ENCODE peak calls at places on chromosomes 6 and 20, in six cellular contexts. I is esophagus squamous epithelium, U is H1, O is ovary, K is tibial nerve, A is HCT116. G is an unnamed sample. For H3K27me3, the result is how much of the 10 kb centered on the place peaks cover.

GRCh38 chr6:133707456-133707855 is 181.5 kb upstream of the TCF21 start:
- DNase-seq in I (no peak), U (no peak), O (no peak), K (no peak), A (no peak), G (no peak)

GRCh38 chr6:166997768-166998255 is 1.4 kb upstream of the CEP43 start:
- DNase-seq in I (peak), U (no peak), O (peak), K (no peak), A (peak), G (peak)

GRCh38 chr6:170045563-170045960 is 245.3 kb downstream of the DLL1 start:
- DNase-seq in I (no peak), U (no peak), O (no peak), K (no peak), A (no peak), G (no peak)

GRCh38 chr20:57395111-57395959 is 4.1 kb downstream of the RBM38 start:
- DNase-seq in I (no peak), U (no peak), O (peak), K (no peak), A (no peak), G (peak)

GRCh38 chr6:46704562-46704961 is 16.9 kb downstream of the TDRD6 start:
- DNase-seq in I (no peak), U (no peak), O (no peak), K (no peak), A (peak), G (no peak)

GRCh38 chr6:108454356-108454755 is 106.4 kb upstream of the FOXO3 start:
- DNase-seq in I (no peak), U (no peak), O (no peak), K (no peak), A (no peak), G (no peak)

GRCh38 chr20:41218466-41218865 is 81.1 kb downstream of the PLCG1 start:
- DNase-seq in I (no peak), U (no peak), O (no peak), K (no peak), A (no peak), G (no peak)

GRCh38 chr6:163554663-163555062 is 140.1 kb downstream of the QKI start:
- DNase-seq in I (no peak), U (no peak), O (no peak), K (peak), A (no peak), G (no peak)

GRCh38 chr20:10621159-10621558 is 52.6 kb downstream of the JAG1 start:
- DNase-seq in I (no peak), U (no peak), O (no peak), K (no peak), A (no peak), G (no peak)

GRCh38 chr6:31075528-31075927 is 36.8 kb downstream of the C6orf15 start:
- DNase-seq in I (no peak), U (no peak), O (no peak), K (no peak), A (no peak), G (no peak)

GRCh38 chr6:53112404-53112803 is 36.2 kb downstream of the GCM1 start:
- DNase-seq in I (no peak), U (no peak), O (no peak), K (no peak), A (no peak), G (no peak)

GRCh38 chr6:167696261-167696660 is 130.4 kb upstream of the AFDN start:
- DNase-seq in I (no peak), U (no peak), O (no peak), K (no peak), A (no peak), G (no peak)

GRCh38 chr20:12306107-12306506 is 388.4 kb downstream of the BTBD3 start:
- DNase-seq in I (no peak), U (no peak), O (no peak), K (no peak), A (no peak), G (no peak)

GRCh38 chr20:57048027-57048869 is 218.2 kb downstream of the BMP7 start:
- DNase-seq in I (no peak), U (no peak), O (no peak), K (no peak), A (no peak), G (no peak)

GRCh38 chr6:51514396-51515051 is 572.9 kb downstream of the PKHD1 start:
- DNase-seq in I (no peak), U (no peak), O (no peak), K (no peak), A (no peak), G (no peak)

GRCh38 chr20:35602851-35603495 is 12.7 kb upstream of the SPAG4 start:
- DNase-seq in I (no peak), U (no peak), O (no peak), K (no peak), A (no peak), G (no peak)

GRCh38 chr6:90450268-90450953 is 136.5 kb downstream of the MAP3K7 start:
- DNase-seq in I (no peak), U (no peak), O (no peak), K (no peak), A (no peak), G (no peak)

GRCh38 chr6:90446164-90446563 is 140.7 kb downstream of the MAP3K7 start:
- DNase-seq in I (no peak), U (no peak), O (no peak), K (no peak), A (no peak), G (no peak)

GRCh38 chr6:90444125-90444745 is 142.6 kb downstream of the MAP3K7 start:
- DNase-seq in I (no peak), U (no peak), O (no peak), K (no peak), A (no peak), G (no peak)

GRCh38 chr6:90442366-90442765 is 144.5 kb downstream of the MAP3K7 start:
- DNase-seq in I (no peak), U (no peak), O (no peak), K (no peak), A (no peak), G (no peak)

GRCh38 chr6:90445533-90446108 is 141.3 kb downstream of the MAP3K7 start:
- DNase-seq in I (no peak), U (no peak), O (no peak), K (no peak), A (no peak), G (no peak)
- H3K27me3 ChIP-seq in I (under half), U (under half), O (under half), K (under half), A (under half), G (under half)

GRCh38 chr20:3763691-3764601 is 3.6 kb downstream of the ADISSP start:
- DNase-seq in I (no peak), U (no peak), O (no peak), K (no peak), A (no peak), G (no peak)
- H3K4me3 ChIP-seq in I (no peak), U (no peak), O (no peak), K (no peak), A (no peak), G (no peak)

DNA sequence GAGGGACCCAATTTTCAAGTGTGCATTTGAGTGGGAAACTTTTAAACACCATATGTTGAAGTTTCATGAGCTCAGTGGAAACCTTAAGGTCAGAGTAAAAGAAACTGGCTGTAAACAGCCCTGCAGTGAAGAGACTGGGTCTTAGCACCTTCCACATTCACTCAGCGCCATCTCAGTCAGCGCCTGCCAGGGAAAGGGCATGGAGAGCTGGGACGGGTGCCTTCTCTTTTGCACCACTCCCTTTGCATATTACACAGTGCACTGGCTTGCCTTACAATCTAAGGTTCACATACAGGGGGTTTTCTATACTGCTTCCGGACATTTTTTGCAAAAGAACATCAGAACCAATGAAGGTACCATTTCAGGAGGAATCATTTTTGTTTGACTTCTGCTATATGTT is 4.5 kb downstream of the TOMM6 start:
- DNase-seq in I (no peak), U (no peak), O (no peak), K (no peak), A (no peak), G (no peak)
- TF ChIP-seq POLR2A in I (no peak), U (no peak), O (no peak), K (no peak), A (no peak), G (no peak)

GRCh38 chr6:157761331-157761921 is 61.6 kb upstream of the SNX9 start:
- DNase-seq in I (no peak), U (no peak), O (no peak), K (no peak), A (no peak), G (no peak)
- H3K27me3 ChIP-seq in I (under half), U (under half), O (under half), K (under half), A (under half), G (under half)

GRCh38 chr6:71468841-71469750 is 180.5 kb downstream of the OGFRL1 start:
- DNase-seq in I (no peak), U (no peak), O (no peak), K (no peak), A (no peak), G (peak)

GRCh38 chr6:71463061-71463460 is 174.4 kb downstream of the OGFRL1 start:
- DNase-seq in I (no peak), U (no peak), O (no peak), K (no peak), A (no peak), G (no peak)

GRCh38 chr6:71468038-71468437 is 179.4 kb downstream of the OGFRL1 start:
- DNase-seq in I (no peak), U (no peak), O (no peak), K (no peak), A (no peak), G (no peak)

GRCh38 chr6:71466362-71466761 is 177.8 kb downstream of the OGFRL1 start:
- DNase-seq in I (no peak), U (no peak), O (no peak), K (no peak), A (no peak), G (no peak)

DNA sequence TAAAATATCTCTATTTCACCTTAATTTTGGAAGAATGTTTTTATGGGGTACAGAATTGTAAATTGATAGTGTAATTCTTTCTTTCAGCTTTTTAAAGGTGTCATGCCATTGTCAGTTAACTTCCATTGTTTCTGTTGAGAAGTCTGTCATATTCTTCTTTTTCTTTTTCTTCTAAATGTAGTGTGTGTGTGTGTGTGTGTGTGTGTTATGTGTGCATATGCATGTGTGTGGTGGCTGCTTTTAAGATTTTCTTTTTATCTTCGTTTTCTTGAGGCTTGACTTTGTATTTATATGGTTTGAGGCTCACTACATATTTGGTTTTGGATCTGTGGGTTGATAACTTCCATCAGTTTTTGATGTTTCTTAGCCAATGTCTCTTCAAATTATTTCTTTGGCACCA is 176.5 kb downstream of the OGFRL1 start:
- DNase-seq in I (no peak), U (no peak), O (no peak), K (no peak), A (no peak), G (no peak)
- H3K4me3 ChIP-seq in I (no peak), U (no peak), O (no peak), K (no peak), A (no peak), G (no peak)

DNA sequence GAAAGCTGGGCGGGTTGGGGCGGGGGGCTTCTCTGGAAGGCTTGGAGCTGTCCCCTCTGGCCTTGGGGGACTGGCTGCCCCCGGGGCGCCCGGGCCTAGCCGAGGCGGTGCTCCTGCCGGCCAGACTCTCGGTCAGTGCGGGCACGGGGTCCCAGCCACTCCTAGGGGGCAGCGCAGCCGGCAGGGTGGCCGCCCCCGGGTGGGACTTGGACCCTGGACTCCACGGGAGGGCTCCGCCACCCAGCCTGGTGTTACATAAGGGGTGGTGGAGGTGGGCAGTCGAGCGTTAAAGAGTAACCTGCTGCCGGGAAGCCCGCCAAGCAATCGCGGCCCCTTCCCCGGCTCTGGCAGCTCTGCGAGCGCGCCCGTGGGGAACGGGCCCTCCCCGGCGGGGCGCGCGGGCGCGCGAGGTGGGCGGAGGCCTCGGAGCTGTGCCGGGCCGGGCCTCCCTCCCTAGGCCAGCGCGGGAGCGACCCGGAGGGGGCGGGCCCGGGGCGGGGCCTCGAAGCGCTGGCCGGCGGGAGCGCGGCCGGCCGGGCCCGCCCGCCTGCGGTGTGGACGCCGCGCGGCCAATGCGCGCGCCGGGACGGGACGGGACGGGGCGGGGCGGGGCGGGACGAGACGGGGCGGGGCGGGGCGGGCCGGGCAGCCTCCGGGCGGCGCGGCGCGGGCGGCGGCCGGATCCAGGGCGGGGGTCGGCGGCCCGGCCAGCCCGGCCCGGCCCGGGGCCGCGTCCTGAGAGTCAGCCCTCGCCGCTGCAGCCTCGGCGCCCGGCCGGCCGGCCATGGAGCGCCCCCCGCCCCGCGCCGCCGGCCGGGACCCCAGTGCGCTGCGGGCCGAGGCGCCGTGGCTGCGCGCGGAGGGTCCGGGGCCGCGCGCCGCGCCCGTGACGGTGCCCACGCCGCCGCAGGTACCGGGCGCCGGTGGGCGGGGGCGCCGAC is at the start of gene SLC2A4RG:
- DNase-seq in I (no peak), U (no peak), O (peak), K (peak), A (no peak), G (peak)
- TF ChIP-seq POLR2A in I (no peak), U (no peak), O (no peak), K (no peak), A (no peak), G (no peak)